ENCODE peak calls at places on chromosomes 1 and 21, in four cellular contexts. C is stimulated activated CD8-positive, alpha-beta memory T cell treated with anti-CD3 and anti-CD28 coated beads, Interleukin-7, amount 100 ng/mL, for 1 hour; V is 8988T; J is HFF-Myc. D is an unnamed sample.

GRCh38 chr1:9472386-9473031 is 66.8 kb upstream of the SLC25A33 start:
- DNase-seq in J (no peak), C (no peak), V (no peak), D (no peak)

GRCh38 chr1:235783148-235783776 is 83.4 kb downstream of the LYST start:
- DNase-seq in J (peak; percentile 17), V (no peak), C (no peak), D (peak; percentile 22)

GRCh38 chr1:173205146-173206051 is 1.7 kb downstream of the TNFSF4 start:
- DNase-seq in V (no peak), C (no peak), J (no peak), D (no peak)

GRCh38 chr1:209443975-209444651 is 139.4 kb upstream of the CAMK1G start:
- DNase-seq in V (no peak), C (no peak), J (no peak), D (no peak)

GRCh38 chr1:235423214-235423652 is 56.0 kb downstream of the TBCE start:
- DNase-seq in J (no peak), V (no peak), C (peak; percentile 2), D (no peak)

GRCh38 chr1:108704501-108704900 is 8.2 kb upstream of the FNDC7 start:
- DNase-seq in C (no peak), J (no peak), V (no peak), D (peak; percentile 64)

GRCh38 chr21:36209626-36210171 is 53.1 kb downstream of the DOP1B start:
- DNase-seq in V (no peak), J (peak; percentile 44), C (peak; percentile 2), D (no peak)

GRCh38 chr1:90346349-90346748 is 351.4 kb downstream of the ZNF326 start:
- DNase-seq in J (no peak), C (no peak), V (no peak), D (no peak)

D was measured in HS-27A.